ENCODE peak calls at places on chromosomes 1 and 21, in six cellular contexts. B is cardiac fibroblast, T is neural crest cell, U is kidney epithelial cell, W is fibroblast of pulmonary artery, M is endothelial cell. C is an unnamed sample.
A peak's percentile ranks its signal among the peaks of the same experiment; 100 is the strongest.

GRCh38 chr1:220784751-220785150 is 2.0 kb upstream of the MTARC1 start:
- DNase-seq in M (no peak), T (no peak), B (no peak), W (no peak), U (no peak), C (no peak)

GRCh38 chr1:9890224-9890731 is 19.8 kb downstream of the CTNNBIP1 start:
- DNase-seq in W (peak; percentile 86), T (no peak), M (no peak), U (peak; percentile 89), B (peak; percentile 79), C (no peak)

GRCh38 chr1:205715628-205716027 is 34.4 kb downstream of the NUCKS1 start:
- DNase-seq in T (no peak), B (no peak), M (no peak), U (no peak), W (no peak), C (no peak)

GRCh38 chr1:207860531-207860930 is 50.4 kb downstream of the CD34 start:
- DNase-seq in W (no peak), U (no peak), T (no peak), B (no peak), M (no peak), C (no peak)

GRCh38 chr1:218164111-218164929 is 120.8 kb upstream of the RRP15 start:
- DNase-seq in T (peak; percentile 53), W (peak; percentile 16), M (peak; percentile 80), U (no peak), B (peak; percentile 19), C (no peak)

GRCh38 chr21:41653944-41654625 is 112.8 kb downstream of the RIPK4 start:
- DNase-seq in W (peak; percentile 89), U (no peak), T (no peak), B (peak; percentile 90), M (no peak), C (no peak)

GRCh38 chr1:111739984-111740765 is 980 bp upstream of the INKA2 start:
- DNase-seq in W (peak; percentile 70), B (peak; percentile 75), U (no peak), M (peak; percentile 66), T (peak; percentile 48), C (no peak)

GRCh38 chr1:53508991-53509663 is 49.9 kb downstream of the DMRTB1 start:
- DNase-seq in U (peak; percentile 61), B (peak; percentile 29), M (no peak), T (no peak), W (no peak), C (no peak)

GRCh38 chr1:205396972-205397616 is 24.8 kb downstream of the LEMD1 start:
- DNase-seq in W (peak; percentile 72), T (peak; percentile 25), M (peak; percentile 35), U (no peak), B (peak; percentile 70), C (no peak)

GRCh38 chr1:185453496-185454192 is 136.6 kb upstream of the IVNS1ABP start:
- DNase-seq in B (peak; percentile 10), W (peak; percentile 17), U (no peak), M (no peak), T (no peak), C (no peak)

GRCh38 chr1:185449378-185450101 is 132.5 kb upstream of the IVNS1ABP start:
- DNase-seq in B (no peak), T (no peak), M (no peak), W (no peak), U (no peak), C (no peak)

GRCh38 chr1:185448591-185449186 is 131.6 kb upstream of the IVNS1ABP start:
- DNase-seq in M (no peak), W (peak; percentile 7), B (no peak), U (no peak), T (no peak), C (no peak)

GRCh38 chr1:185450123-185450788 is 133.2 kb upstream of the IVNS1ABP start:
- DNase-seq in M (no peak), W (no peak), U (no peak), B (no peak), T (no peak), C (no peak)

DNA sequence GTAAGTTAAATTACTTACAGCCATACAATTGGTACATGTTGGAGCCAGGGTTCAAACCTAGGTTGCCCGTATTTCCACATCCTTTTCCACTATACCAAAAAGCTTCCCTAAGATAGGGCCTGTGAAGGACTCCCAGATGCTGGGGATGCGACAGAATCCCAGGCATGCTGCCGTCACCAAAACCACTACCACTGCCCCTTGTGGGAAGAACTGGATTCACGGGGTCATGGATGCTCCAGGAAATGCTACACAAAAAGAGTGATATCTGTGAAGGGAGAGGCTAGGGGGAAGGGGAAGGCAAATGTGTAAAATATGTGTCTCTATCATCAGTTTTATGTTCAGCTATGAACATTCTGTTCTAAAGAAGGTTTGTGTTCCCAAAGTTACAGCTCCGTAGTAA is 133.9 kb upstream of the IVNS1ABP start:
- DNase-seq in B (no peak), M (no peak), W (no peak), U (no peak), T (no peak), C (no peak)
- TF ChIP-seq CTCF in B (no peak), M (no peak), W (no peak), U (no peak), T (no peak), C (no peak)

GRCh38 chr21:44018813-44019567 is 6.9 kb downstream of the TRAPPC10 start:
- DNase-seq in W (no peak), M (no peak), T (no peak), B (no peak), U (no peak), C (no peak)

GRCh38 chr21:44019568-44019958 is 7.5 kb downstream of the TRAPPC10 start:
- DNase-seq in M (no peak), B (no peak), U (no peak), W (no peak), T (no peak), C (no peak)

GRCh38 chr21:44018127-44018526 is 6.0 kb downstream of the TRAPPC10 start:
- DNase-seq in B (no peak), U (no peak), W (no peak), M (no peak), T (no peak), C (no peak)

GRCh38 chr21:44021064-44021463 is 9.0 kb downstream of the TRAPPC10 start:
- DNase-seq in W (no peak), T (no peak), B (no peak), U (no peak), M (no peak), C (no peak)

DNA sequence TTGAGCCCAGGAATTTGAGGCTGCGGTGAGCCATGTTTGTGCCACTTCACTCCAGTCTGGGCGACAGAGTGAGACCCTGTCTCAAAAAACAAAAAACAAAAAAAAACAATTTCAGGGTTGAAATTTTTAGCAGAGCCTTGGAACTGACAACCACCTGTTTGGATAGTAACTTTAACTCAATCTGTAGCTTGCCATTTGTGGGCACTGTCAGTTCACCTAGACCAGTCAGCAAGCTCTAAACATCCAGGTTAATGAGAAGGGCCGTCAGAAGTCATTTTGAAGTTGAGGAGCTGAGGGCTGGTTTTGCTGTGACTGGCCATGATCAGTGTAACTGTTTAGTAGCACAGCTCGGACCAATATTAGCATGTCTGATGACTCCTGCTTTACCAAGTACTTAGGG is 8.4 kb downstream of the TRAPPC10 start:
- DNase-seq in M (no peak), U (no peak), T (no peak), W (no peak), B (no peak), C (no peak)
- TF ChIP-seq CTCF in M (no peak), U (no peak), T (no peak), W (no peak), B (no peak), C (no peak)

DNA sequence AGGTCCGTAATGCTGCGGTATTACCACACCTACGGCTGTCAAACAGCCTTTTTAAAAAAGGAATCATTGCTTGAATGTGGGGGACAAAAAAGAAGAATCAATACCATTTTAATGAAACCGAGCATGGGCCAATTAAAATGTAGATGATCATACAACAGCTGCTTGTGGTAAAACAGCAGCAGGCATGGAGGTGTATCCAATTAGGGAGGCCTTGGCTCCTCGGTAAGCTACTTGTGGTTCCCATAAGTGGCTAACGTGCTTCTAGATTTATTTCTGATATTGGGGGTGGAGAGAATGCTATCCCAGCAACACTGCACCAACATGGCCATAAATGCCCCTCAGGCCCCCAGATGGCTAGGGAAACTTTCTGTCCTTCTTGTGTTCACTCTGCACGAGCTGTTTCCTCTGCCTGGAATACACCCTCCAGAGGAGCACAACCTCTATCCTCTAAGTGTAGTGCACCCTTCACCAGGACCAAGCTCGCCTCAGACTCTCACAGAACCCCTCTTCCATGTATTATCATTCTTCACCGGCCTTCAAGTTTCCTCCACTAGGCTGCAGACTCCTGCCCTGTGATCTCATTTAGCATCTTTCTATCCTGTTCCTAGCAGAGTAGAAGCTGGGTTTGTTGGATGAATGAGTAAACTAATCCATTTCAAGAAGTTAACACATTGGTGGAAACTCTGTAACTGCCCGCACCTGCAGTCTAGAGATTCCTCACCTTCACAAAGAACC is 1.6 kb downstream of the PTPN14 start:
- DNase-seq in U (no peak), W (peak; percentile 45), M (no peak), T (no peak), B (peak; percentile 52), C (no peak)
- TF ChIP-seq CTCF in U (peak; percentile 36), W (peak; percentile 38), M (no peak), T (peak; percentile 46), B (peak; percentile 37), C (no peak)

GRCh38 chr1:35769759-35770446 is at the start of gene CLSPN:
- DNase-seq in B (peak; percentile 96), M (peak; percentile 97), U (peak; percentile 79), T (peak; percentile 97), W (peak; percentile 95), C (peak; percentile 84)
- TF ChIP-seq CTCF in B (no peak), M (no peak), U (no peak), T (no peak), W (no peak), C (no peak)

DNA sequence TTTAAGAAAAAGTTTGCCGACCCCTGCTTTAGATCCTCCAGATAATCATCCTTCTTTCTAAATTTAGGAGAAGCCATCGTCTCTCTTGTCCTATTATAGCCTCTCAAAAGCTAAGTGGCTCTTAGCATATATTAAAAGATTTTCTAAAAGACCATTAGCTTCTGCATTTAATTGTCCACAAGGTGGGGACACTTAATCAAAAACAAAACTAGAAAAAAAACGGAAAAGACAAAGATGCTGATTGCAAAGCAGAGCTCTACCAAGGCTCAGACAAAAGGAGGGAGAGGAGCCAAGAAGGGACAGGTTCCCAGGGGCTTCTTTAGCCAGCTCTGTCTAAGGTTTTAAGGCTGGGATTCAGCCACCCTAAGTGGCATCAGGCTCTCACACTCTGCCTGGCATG is 128.3 kb upstream of the HMGB4 start:
- DNase-seq in U (no peak), M (no peak), T (no peak), W (no peak), B (peak; percentile 10), C (no peak)
- TF ChIP-seq CTCF in U (no peak), M (peak; percentile 39), T (peak; percentile 37), W (no peak), B (no peak), C (no peak)

DNA sequence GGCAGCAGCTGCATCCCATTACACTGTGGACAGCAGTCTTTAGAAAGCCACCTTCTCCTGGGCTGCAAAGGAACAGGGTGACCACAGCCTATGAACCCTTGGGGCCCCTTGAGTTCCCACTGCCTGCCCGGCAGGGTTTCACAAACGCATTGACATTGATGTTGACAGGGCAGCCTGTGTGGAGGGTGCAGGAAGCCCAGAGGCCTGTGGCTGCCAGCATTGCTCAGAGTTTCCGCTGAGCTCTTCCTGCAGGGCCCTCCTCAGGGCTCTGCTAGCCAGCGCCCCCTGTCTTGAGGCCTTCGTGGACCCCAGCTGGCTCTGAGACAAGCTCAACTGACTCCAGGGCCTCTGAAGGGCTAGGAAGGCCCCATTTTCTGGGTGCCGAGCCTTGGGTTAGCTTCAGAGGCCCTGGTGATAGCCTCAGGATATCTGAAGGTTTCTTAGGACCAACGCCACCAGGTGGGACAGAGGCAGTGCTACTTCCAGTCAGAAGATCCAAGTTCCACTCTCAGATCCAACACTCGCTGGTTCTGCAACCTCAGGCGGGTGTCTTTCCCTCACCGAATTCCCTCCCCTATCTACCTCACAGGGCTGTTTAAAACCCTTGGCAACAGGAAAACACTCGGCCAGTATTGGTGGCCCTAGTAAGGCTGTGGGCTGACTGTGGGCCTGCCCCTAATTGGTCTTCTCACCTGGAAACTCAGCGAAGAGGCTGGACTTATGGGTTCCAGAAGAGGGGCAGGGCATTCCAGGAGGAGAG is 27.2 kb upstream of the EPS8L3 start:
- DNase-seq in M (peak; percentile 66), U (no peak), T (no peak), W (peak; percentile 84), B (peak; percentile 89), C (peak; percentile 91)
- TF ChIP-seq CTCF in M (no peak), U (peak; percentile 26), T (peak; percentile 19), W (peak; percentile 53), B (peak; percentile 44), C (peak; percentile 74)